ENCODE peak calls at places on chromosomes 5 and 9, in eight cellular contexts. One of them, this sample, is unnamed.

GRCh38 chr9:72012642-72013041 is 47.8 kb downstream of the C9orf57 start:
- DNase-seq in HS-5: no peak
- DNase-seq in IMR-90: no peak
- DNase-seq in COR-L47: no peak
- DNase-seq in CD8-positive, alpha-beta memory T cell: no peak
- DNase-seq in GM19239: no peak
- DNase-seq in NCI-H510A: no peak
- DNase-seq in A549: no peak
- DNase-seq in this sample: no peak

GRCh38 chr5:32805966-32806626 is 95.0 kb downstream of the NPR3 start:
- DNase-seq in HS-5: peak; percentile 67
- DNase-seq in IMR-90: peak; percentile 94
- DNase-seq in COR-L47: no peak
- DNase-seq in CD8-positive, alpha-beta memory T cell: no peak
- DNase-seq in GM19239: no peak
- DNase-seq in NCI-H510A: no peak
- DNase-seq in A549: peak; percentile 75
- DNase-seq in this sample: no peak

GRCh38 chr5:1845696-1846095 is 37.0 kb downstream of the IRX4 start:
- DNase-seq in HS-5: no peak
- DNase-seq in IMR-90: no peak
- DNase-seq in COR-L47: no peak
- DNase-seq in CD8-positive, alpha-beta memory T cell: no peak
- DNase-seq in GM19239: no peak
- DNase-seq in NCI-H510A: no peak
- DNase-seq in A549: no peak
- DNase-seq in this sample: no peak

GRCh38 chr9:116646661-116647514 is 40.2 kb upstream of the TRIM32 start:
- DNase-seq in HS-5: peak; percentile 14
- DNase-seq in IMR-90: peak; percentile 61
- DNase-seq in COR-L47: peak; percentile 19
- DNase-seq in CD8-positive, alpha-beta memory T cell: no peak
- DNase-seq in GM19239: no peak
- DNase-seq in NCI-H510A: no peak
- DNase-seq in A549: peak; percentile 53
- DNase-seq in this sample: no peak

GRCh38 chr5:159658266-159658665 is 258.0 kb upstream of the ADRA1B start:
- DNase-seq in HS-5: no peak
- DNase-seq in IMR-90: no peak
- DNase-seq in COR-L47: no peak
- DNase-seq in CD8-positive, alpha-beta memory T cell: no peak
- DNase-seq in GM19239: no peak
- DNase-seq in NCI-H510A: no peak
- DNase-seq in A549: no peak
- DNase-seq in this sample: no peak

GRCh38 chr9:98091735-98092632 is 27.0 kb downstream of the TRIM14 start:
- DNase-seq in HS-5: no peak
- DNase-seq in IMR-90: peak; percentile 30
- DNase-seq in COR-L47: no peak
- DNase-seq in CD8-positive, alpha-beta memory T cell: no peak
- DNase-seq in GM19239: no peak
- DNase-seq in NCI-H510A: no peak
- DNase-seq in A549: no peak
- DNase-seq in this sample: no peak

GRCh38 chr5:113090336-113091106 is 113.9 kb downstream of the DCP2 start:
- DNase-seq in HS-5: no peak
- DNase-seq in IMR-90: no peak
- DNase-seq in COR-L47: no peak
- DNase-seq in CD8-positive, alpha-beta memory T cell: no peak
- DNase-seq in GM19239: no peak
- DNase-seq in NCI-H510A: no peak
- DNase-seq in A549: no peak
- DNase-seq in this sample: no peak

GRCh38 chr5:58787982-58788381 is 205.1 kb downstream of the RAB3C start:
- DNase-seq in HS-5: no peak
- DNase-seq in IMR-90: no peak
- DNase-seq in COR-L47: peak; percentile 88
- DNase-seq in CD8-positive, alpha-beta memory T cell: no peak
- DNase-seq in GM19239: no peak
- DNase-seq in NCI-H510A: no peak
- DNase-seq in A549: no peak
- DNase-seq in this sample: no peak

GRCh38 chr5:91797581-91797980 is 414.5 kb upstream of the ARRDC3 start:
- DNase-seq in HS-5: no peak
- DNase-seq in IMR-90: no peak
- DNase-seq in COR-L47: no peak
- DNase-seq in CD8-positive, alpha-beta memory T cell: no peak
- DNase-seq in GM19239: no peak
- DNase-seq in NCI-H510A: no peak
- DNase-seq in A549: no peak
- DNase-seq in this sample: no peak

GRCh38 chr5:98110270-98110669 is 663.2 kb upstream of the RGMB start:
- DNase-seq in HS-5: peak; percentile 91
- DNase-seq in IMR-90: peak; percentile 98
- DNase-seq in COR-L47: no peak
- DNase-seq in CD8-positive, alpha-beta memory T cell: no peak
- DNase-seq in GM19239: no peak
- DNase-seq in NCI-H510A: no peak
- DNase-seq in A549: no peak
- DNase-seq in this sample: no peak

GRCh38 chr5:78549043-78549442 is 99.5 kb downstream of the LHFPL2 start:
- DNase-seq in HS-5: no peak
- DNase-seq in IMR-90: no peak
- DNase-seq in COR-L47: no peak
- DNase-seq in CD8-positive, alpha-beta memory T cell: no peak
- DNase-seq in GM19239: no peak
- DNase-seq in NCI-H510A: no peak
- DNase-seq in A549: no peak
- DNase-seq in this sample: no peak